ENCODE peak calls at places on chromosomes 2 and 18, in eight cellular contexts. K is AG04450, N is H9, J is uterus, G is fibroblast of lung, M is neural progenitor cell, V is tibial artery, D is foreskin keratinocyte. W is an unnamed sample.

GRCh38 chr2:15313657-15314056 is 247.5 kb downstream of the NBAS start:
- DNase-seq in V (no peak), J (no peak), D (peak; percentile 57), N (no peak), M (no peak), K (peak; percentile 18), G (peak; percentile 44), W (no peak)

GRCh38 chr2:122519806-122520205 is 764.4 kb downstream of the TSN start:
- DNase-seq in V (no peak), D (peak; percentile 40), K (no peak), G (no peak), N (no peak), M (no peak), J (no peak), W (no peak)

GRCh38 chr2:120632796-120633646 is 102.6 kb upstream of the GLI2 start:
- DNase-seq in J (no peak), K (no peak), D (no peak), N (no peak), V (no peak), M (no peak), G (no peak), W (no peak)

GRCh38 chr2:207601774-207602173 is 23.4 kb downstream of the METTL21A start:
- DNase-seq in K (no peak), V (no peak), J (no peak), N (no peak), D (no peak), G (peak; percentile 21), M (no peak), W (no peak)

GRCh38 chr2:70901235-70902066 is 34.2 kb upstream of the ATP6V1B1 start:
- DNase-seq in G (peak; percentile 55), D (no peak), K (no peak), N (peak; percentile 69), M (peak; percentile 76), J (no peak), V (no peak), W (no peak)

GRCh38 chr2:177673602-177674595 is 281.3 kb downstream of the AGPS start:
- DNase-seq in M (no peak), G (no peak), D (no peak), J (no peak), N (no peak), K (no peak), V (no peak), W (no peak)

GRCh38 chr18:23422751-23423418 is 30.2 kb upstream of the RIOK3 start:
- DNase-seq in N (no peak), J (no peak), M (no peak), D (peak; percentile 50), V (no peak), K (no peak), G (peak; percentile 21), W (no peak)

GRCh38 chr2:164560181-164560792 is 61.0 kb downstream of the GRB14 start:
- DNase-seq in K (no peak), V (no peak), M (peak; percentile 26), N (no peak), G (peak; percentile 33), J (no peak), D (peak; percentile 4), W (no peak)

GRCh38 chr2:127669056-127669455 is 6.3 kb downstream of the LIMS2 start:
- DNase-seq in N (no peak), D (no peak), M (no peak), V (no peak), G (no peak), J (no peak), K (no peak), W (no peak)

GRCh38 chr2:238684362-238685326 is 163.2 kb upstream of the TWIST2 start:
- DNase-seq in M (no peak), J (peak; percentile 87), V (peak; percentile 88), K (peak; percentile 94), G (peak; percentile 99), N (no peak), D (peak; percentile 99), W (no peak)

GRCh38 chr18:13179566-13180113 is 38.9 kb upstream of the LDLRAD4 start:
- DNase-seq in J (no peak), V (no peak), G (no peak), D (no peak), K (no peak), M (no peak), N (no peak), W (no peak)

GRCh38 chr2:241904791-241905710 is 35.5 kb downstream of the RTP5 start:
- DNase-seq in D (no peak), M (no peak), J (no peak), K (no peak), V (no peak), N (peak; percentile 27), G (no peak), W (no peak)

DNA sequence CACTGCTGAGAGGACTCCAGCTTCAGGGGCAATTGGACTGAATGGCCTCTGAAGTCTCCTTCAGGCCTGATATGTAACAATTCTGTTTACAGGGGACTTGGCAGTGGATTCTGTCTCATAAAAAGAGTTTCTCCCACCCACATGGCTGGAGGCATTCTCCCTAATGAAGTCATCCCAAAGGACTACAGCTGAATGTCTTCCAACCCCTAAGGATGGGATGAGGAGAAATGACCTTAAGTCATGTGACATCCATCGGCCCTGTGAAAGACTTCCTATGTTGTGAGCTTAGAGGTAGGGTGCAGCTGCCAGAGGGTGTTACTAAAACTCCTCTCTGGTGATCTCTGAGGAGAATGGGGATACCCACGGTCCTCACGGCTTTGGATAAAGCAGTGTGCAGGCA is 27.0 kb upstream of the SLC14A2 start:
- DNase-seq in K (peak; percentile 30), D (no peak), M (no peak), V (no peak), G (peak; percentile 64), N (no peak), J (peak; percentile 73), W (no peak)
- H3K27ac ChIP-seq in K (peak overlapping the region; percentile 97), D (no peak overlapping the region), M (no peak overlapping the region), V (peak overlapping the region; percentile 1), G (peak overlapping the region; percentile 61), N (no peak overlapping the region), J (peak overlapping the region; percentile 73), W (no peak overlapping the region)

GRCh38 chr2:28608061-28608828 is 112.4 kb downstream of the PLB1 start:
- DNase-seq in V (no peak), M (peak; percentile 27), J (no peak), G (no peak), N (no peak), D (no peak), K (no peak), W (no peak)

GRCh38 chr2:28612131-28612812 is 116.4 kb downstream of the PLB1 start:
- DNase-seq in M (no peak), D (no peak), G (no peak), V (no peak), N (no peak), K (no peak), J (no peak), W (no peak)

GRCh38 chr2:28606986-28607441 is 111.2 kb downstream of the PLB1 start:
- DNase-seq in D (no peak), M (peak; percentile 48), K (no peak), V (no peak), J (peak; percentile 90), G (peak; percentile 37), N (peak; percentile 57), W (no peak)

GRCh38 chr2:28610583-28611201 is 114.8 kb downstream of the PLB1 start:
- DNase-seq in J (peak; percentile 80), G (peak; percentile 86), M (no peak), K (peak; percentile 82), D (peak; percentile 99), N (no peak), V (peak; percentile 72), W (no peak)

DNA sequence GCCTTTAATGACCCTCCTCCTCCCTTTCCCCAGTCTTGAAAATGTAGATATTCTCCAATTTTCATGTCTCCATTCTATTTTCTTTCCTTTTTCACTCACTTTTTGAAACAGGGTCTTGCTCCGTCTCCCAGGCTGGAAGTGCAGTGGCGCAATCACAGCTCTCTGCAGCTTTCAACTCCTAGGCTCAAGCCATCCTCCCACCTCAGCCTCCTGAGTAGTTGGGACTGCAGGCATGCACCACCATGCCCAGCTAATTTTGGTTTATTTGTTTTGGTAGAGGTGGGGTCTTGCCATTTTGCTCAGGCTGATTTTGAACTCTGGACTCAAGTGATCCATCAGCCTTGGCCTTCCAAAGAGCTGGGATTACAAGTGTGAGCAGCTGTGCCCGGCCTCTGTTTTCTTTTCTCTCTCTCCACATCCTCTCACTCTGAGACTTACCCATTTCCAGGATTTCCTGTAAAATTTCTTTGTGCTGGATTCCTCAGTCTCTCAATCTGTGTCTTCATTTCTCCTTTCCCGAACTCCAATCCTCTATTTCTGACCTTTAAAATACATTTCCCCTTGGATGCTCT is 113.1 kb downstream of the PLB1 start:
- DNase-seq in D (no peak), V (no peak), G (no peak), K (no peak), N (no peak), J (no peak), M (no peak), W (no peak)
- H3K27ac ChIP-seq in D (peak overlapping the region; percentile 90), V (peak overlapping the region; percentile 69), G (no peak overlapping the region), K (no peak overlapping the region), N (no peak overlapping the region), J (peak overlapping the region; percentile 89), M (no peak overlapping the region), W (no peak overlapping the region)

DNA sequence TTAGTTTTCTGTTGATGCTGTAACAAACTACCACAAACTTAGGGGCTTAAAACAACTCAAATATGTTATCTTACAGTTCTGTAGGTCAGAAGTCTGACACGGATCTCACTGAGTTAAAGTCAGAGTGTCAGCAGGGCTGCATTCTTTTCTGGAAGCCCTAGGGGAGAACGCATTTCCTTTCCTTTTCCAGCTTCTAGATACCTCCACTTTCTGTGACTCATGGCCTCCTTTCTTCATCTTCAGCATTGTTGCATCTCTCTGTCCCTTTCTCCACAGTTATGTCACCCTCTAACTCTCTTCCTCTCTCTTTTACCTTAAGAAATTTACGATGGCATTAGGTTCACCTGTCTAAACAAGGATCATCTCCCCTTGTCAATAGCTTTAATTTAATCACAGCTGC is 13.3 kb upstream of the PPP4R1 start:
- DNase-seq in M (no peak), G (no peak), N (no peak), J (no peak), K (no peak), D (peak; percentile 78), V (no peak), W (no peak)
- H3K27ac ChIP-seq in M (no peak overlapping the region), G (no peak overlapping the region), N (no peak overlapping the region), J (no peak overlapping the region), K (peak overlapping the region; percentile 31), D (peak overlapping the region; percentile 46), V (no peak overlapping the region), W (no peak overlapping the region)

GRCh38 chr2:174836345-174836999 is 72.2 kb upstream of the CHRNA1 start:
- DNase-seq in N (no peak), G (peak; percentile 98), V (no peak), K (peak; percentile 85), M (no peak), D (peak; percentile 94), J (no peak), W (no peak)
- H3K27ac ChIP-seq in N (no peak overlapping the region), G (peak overlapping the region; percentile 87), V (no peak overlapping the region), K (peak overlapping the region; percentile 81), M (peak overlapping the region; percentile 42), D (peak overlapping the region; percentile 63), J (no peak overlapping the region), W (no peak overlapping the region)

DNA sequence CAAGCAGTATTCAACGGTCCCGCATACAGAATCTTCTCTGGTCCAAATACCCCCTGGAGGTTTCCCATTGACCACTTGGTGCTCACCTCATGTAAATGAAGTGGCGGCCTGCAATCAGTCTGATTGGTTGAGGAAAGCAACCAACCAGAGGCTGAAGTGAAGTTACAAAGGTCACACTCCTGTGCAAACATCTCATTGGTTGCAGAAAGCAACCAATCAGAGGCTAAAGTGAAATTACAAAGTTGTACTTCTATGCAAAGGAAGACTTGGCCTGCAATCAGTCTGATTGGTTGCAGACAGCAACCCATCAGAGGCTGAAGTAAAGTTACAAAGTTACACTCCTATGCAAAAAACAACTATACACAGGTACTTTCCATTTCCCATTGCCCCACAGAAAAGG is 2.5 kb upstream of the SP100 start:
- DNase-seq in D (no peak), K (no peak), J (no peak), M (no peak), V (no peak), N (no peak), G (no peak), W (no peak)
- H3K27ac ChIP-seq in D (no peak overlapping the region), K (no peak overlapping the region), J (no peak overlapping the region), M (no peak overlapping the region), V (no peak overlapping the region), N (no peak overlapping the region), G (no peak overlapping the region), W (no peak overlapping the region)